ENCODE peak calls at places on chromosomes 2 and 18, in nine cellular contexts. One of them, this sample, is unnamed.

GRCh38 chr18:67517224-67517765 is 775 bp upstream of the DSEL start:
- DNase-seq in ascending aorta: peak; percentile 65
- DNase-seq in activated naive CD4-positive, alpha-beta T cell: no peak
- DNase-seq in RWPE1: no peak
- DNase-seq in DMS53: peak; percentile 61
- DNase-seq in progenitor cell of endocrine pancreas: no peak
- DNase-seq in thoracic aorta: no peak
- DNase-seq in GM13977: peak; percentile 23
- DNase-seq in GM23338: peak; percentile 19
- DNase-seq in this sample: no peak

GRCh38 chr2:59301466-59302402 is 1060.6 kb upstream of the FANCL start:
- DNase-seq in ascending aorta: no peak
- DNase-seq in activated naive CD4-positive, alpha-beta T cell: no peak
- DNase-seq in RWPE1: peak; percentile 62
- DNase-seq in DMS53: peak; percentile 79
- DNase-seq in progenitor cell of endocrine pancreas: peak; percentile 18
- DNase-seq in thoracic aorta: no peak
- DNase-seq in GM13977: peak; percentile 8
- DNase-seq in GM23338: peak; percentile 92
- DNase-seq in this sample: no peak

GRCh38 chr18:58630071-58630470 is 1.2 kb upstream of the ALPK2 start:
- DNase-seq in ascending aorta: no peak
- DNase-seq in activated naive CD4-positive, alpha-beta T cell: no peak
- DNase-seq in RWPE1: no peak
- DNase-seq in DMS53: no peak
- DNase-seq in progenitor cell of endocrine pancreas: no peak
- DNase-seq in thoracic aorta: no peak
- DNase-seq in GM13977: no peak
- DNase-seq in GM23338: no peak
- DNase-seq in this sample: no peak

GRCh38 chr18:45521777-45522176 is 93.5 kb upstream of the SLC14A2 start:
- DNase-seq in ascending aorta: peak; percentile 95
- DNase-seq in activated naive CD4-positive, alpha-beta T cell: no peak
- DNase-seq in RWPE1: no peak
- DNase-seq in DMS53: no peak
- DNase-seq in progenitor cell of endocrine pancreas: no peak
- DNase-seq in thoracic aorta: peak; percentile 85
- DNase-seq in GM13977: peak; percentile 11
- DNase-seq in GM23338: no peak
- DNase-seq in this sample: peak; percentile 89

GRCh38 chr2:227774011-227774624 is 28.4 kb downstream of the SCYGR8 start:
- DNase-seq in ascending aorta: peak; percentile 18
- DNase-seq in activated naive CD4-positive, alpha-beta T cell: no peak
- DNase-seq in RWPE1: no peak
- DNase-seq in DMS53: peak; percentile 56
- DNase-seq in progenitor cell of endocrine pancreas: no peak
- DNase-seq in thoracic aorta: no peak
- DNase-seq in GM13977: peak; percentile 38
- DNase-seq in GM23338: peak; percentile 77
- DNase-seq in this sample: no peak

GRCh38 chr2:105894327-105894944 is 149.7 kb downstream of the NCK2 start:
- DNase-seq in ascending aorta: no peak
- DNase-seq in activated naive CD4-positive, alpha-beta T cell: no peak
- DNase-seq in RWPE1: no peak
- DNase-seq in DMS53: no peak
- DNase-seq in progenitor cell of endocrine pancreas: no peak
- DNase-seq in thoracic aorta: no peak
- DNase-seq in GM13977: no peak
- DNase-seq in GM23338: no peak
- DNase-seq in this sample: no peak

GRCh38 chr2:157840568-157841156 is 35.5 kb downstream of the ACVR1 start:
- DNase-seq in ascending aorta: peak; percentile 78
- DNase-seq in activated naive CD4-positive, alpha-beta T cell: no peak
- DNase-seq in RWPE1: no peak
- DNase-seq in DMS53: peak; percentile 91
- DNase-seq in progenitor cell of endocrine pancreas: no peak
- DNase-seq in thoracic aorta: peak; percentile 29
- DNase-seq in GM13977: no peak
- DNase-seq in GM23338: no peak
- DNase-seq in this sample: no peak

GRCh38 chr2:150681120-150681796 is 193.8 kb upstream of the RND3 start:
- DNase-seq in ascending aorta: no peak
- DNase-seq in activated naive CD4-positive, alpha-beta T cell: no peak
- DNase-seq in RWPE1: no peak
- DNase-seq in DMS53: no peak
- DNase-seq in progenitor cell of endocrine pancreas: no peak
- DNase-seq in thoracic aorta: no peak
- DNase-seq in GM13977: no peak
- DNase-seq in GM23338: no peak
- DNase-seq in this sample: no peak

GRCh38 chr2:209922116-209922515 is 80.3 kb upstream of the RPE start:
- DNase-seq in ascending aorta: no peak
- DNase-seq in activated naive CD4-positive, alpha-beta T cell: no peak
- DNase-seq in RWPE1: no peak
- DNase-seq in DMS53: no peak
- DNase-seq in progenitor cell of endocrine pancreas: no peak
- DNase-seq in thoracic aorta: no peak
- DNase-seq in GM13977: no peak
- DNase-seq in GM23338: no peak
- DNase-seq in this sample: no peak

GRCh38 chr2:201962766-201963555 is 70.7 kb upstream of the FZD7 start:
- DNase-seq in ascending aorta: no peak
- DNase-seq in activated naive CD4-positive, alpha-beta T cell: no peak
- DNase-seq in RWPE1: no peak
- DNase-seq in DMS53: no peak
- DNase-seq in progenitor cell of endocrine pancreas: no peak
- DNase-seq in thoracic aorta: no peak
- DNase-seq in GM13977: no peak
- DNase-seq in GM23338: no peak
- DNase-seq in this sample: no peak

GRCh38 chr2:232539298-232540231 is at the start of gene CHRNG:
- DNase-seq in ascending aorta: no peak
- DNase-seq in activated naive CD4-positive, alpha-beta T cell: no peak
- DNase-seq in RWPE1: no peak
- DNase-seq in DMS53: no peak
- DNase-seq in progenitor cell of endocrine pancreas: no peak
- DNase-seq in thoracic aorta: no peak
- DNase-seq in GM13977: no peak
- DNase-seq in GM23338: no peak
- DNase-seq in this sample: peak; percentile 73

GRCh38 chr2:157825885-157826284 is 50.2 kb downstream of the ACVR1 start:
- DNase-seq in ascending aorta: no peak
- DNase-seq in activated naive CD4-positive, alpha-beta T cell: no peak
- DNase-seq in RWPE1: peak; percentile 52
- DNase-seq in DMS53: peak; percentile 54
- DNase-seq in progenitor cell of endocrine pancreas: no peak
- DNase-seq in thoracic aorta: no peak
- DNase-seq in GM13977: no peak
- DNase-seq in GM23338: no peak
- DNase-seq in this sample: no peak

GRCh38 chr2:168120730-168121129 is 126.7 kb downstream of the STK39 start:
- DNase-seq in ascending aorta: no peak
- DNase-seq in activated naive CD4-positive, alpha-beta T cell: no peak
- DNase-seq in RWPE1: no peak
- DNase-seq in DMS53: no peak
- DNase-seq in progenitor cell of endocrine pancreas: no peak
- DNase-seq in thoracic aorta: no peak
- DNase-seq in GM13977: no peak
- DNase-seq in GM23338: no peak
- DNase-seq in this sample: no peak

GRCh38 chr2:74052732-74053712 is 68.3 kb downstream of the TET3 start:
- DNase-seq in ascending aorta: no peak
- DNase-seq in activated naive CD4-positive, alpha-beta T cell: no peak
- DNase-seq in RWPE1: no peak
- DNase-seq in DMS53: no peak
- DNase-seq in progenitor cell of endocrine pancreas: no peak
- DNase-seq in thoracic aorta: no peak
- DNase-seq in GM13977: no peak
- DNase-seq in GM23338: no peak
- DNase-seq in this sample: no peak

GRCh38 chr2:168064011-168064998 is 183.1 kb downstream of the STK39 start:
- DNase-seq in ascending aorta: no peak
- DNase-seq in activated naive CD4-positive, alpha-beta T cell: no peak
- DNase-seq in RWPE1: peak; percentile 21
- DNase-seq in DMS53: no peak
- DNase-seq in progenitor cell of endocrine pancreas: no peak
- DNase-seq in thoracic aorta: no peak
- DNase-seq in GM13977: no peak
- DNase-seq in GM23338: peak; percentile 24
- DNase-seq in this sample: no peak

GRCh38 chr2:98913916-98914712 is 21.9 kb downstream of the CRACDL start:
- DNase-seq in ascending aorta: no peak
- DNase-seq in activated naive CD4-positive, alpha-beta T cell: no peak
- DNase-seq in RWPE1: peak; percentile 22
- DNase-seq in DMS53: peak; percentile 95
- DNase-seq in progenitor cell of endocrine pancreas: no peak
- DNase-seq in thoracic aorta: no peak
- DNase-seq in GM13977: no peak
- DNase-seq in GM23338: no peak
- DNase-seq in this sample: peak; percentile 71

GRCh38 chr2:121480826-121481225 is 49.9 kb upstream of the RNU4ATAC start:
- DNase-seq in ascending aorta: no peak
- DNase-seq in activated naive CD4-positive, alpha-beta T cell: no peak
- DNase-seq in RWPE1: no peak
- DNase-seq in DMS53: no peak
- DNase-seq in progenitor cell of endocrine pancreas: no peak
- DNase-seq in thoracic aorta: no peak
- DNase-seq in GM13977: no peak
- DNase-seq in GM23338: no peak
- DNase-seq in this sample: no peak

GRCh38 chr2:60453301-60453700 is 100.2 kb downstream of the BCL11A start:
- DNase-seq in ascending aorta: no peak
- DNase-seq in activated naive CD4-positive, alpha-beta T cell: no peak
- DNase-seq in RWPE1: no peak
- DNase-seq in DMS53: no peak
- DNase-seq in progenitor cell of endocrine pancreas: no peak
- DNase-seq in thoracic aorta: no peak
- DNase-seq in GM13977: no peak
- DNase-seq in GM23338: peak; percentile 95
- DNase-seq in this sample: no peak

GRCh38 chr2:26757873-26758789 is 6.0 kb upstream of the SLC35F6 start:
- DNase-seq in ascending aorta: peak; percentile 90
- DNase-seq in activated naive CD4-positive, alpha-beta T cell: no peak
- DNase-seq in RWPE1: peak; percentile 70
- DNase-seq in DMS53: peak; percentile 58
- DNase-seq in progenitor cell of endocrine pancreas: no peak
- DNase-seq in thoracic aorta: peak; percentile 68
- DNase-seq in GM13977: no peak
- DNase-seq in GM23338: peak; percentile 78
- DNase-seq in this sample: no peak

This sample was measured in posterior vena cava.